ENCODE peak calls at places on chromosomes 16 and 17, in seven cellular contexts. O is cardiac fibroblast; G is NCI-H748 treated with DMSO at 0.1 percent for 48 hours; E is NCI-H446 treated with DMSO at 0.1 percent for 48 hours; B is RPMI8226; T is HEK293T; A is activated CD4-positive, alpha-beta T cell treated with anti-CD3 and anti-CD28 coated beads, Interleukin-2, amount 50 U/mL, for 4 hours. U is an unnamed sample.

GRCh38 chr17:10197721-10198508 is 491 bp downstream of the GAS7 start:
- DNase-seq in G (no peak), E (no peak), T (peak; percentile 21), B (no peak), A (no peak), O (no peak), U (no peak)

GRCh38 chr17:50364715-50365114 is 8.3 kb downstream of the MRPL27 start:
- DNase-seq in G (no peak), A (no peak), E (no peak), O (no peak), B (no peak), T (no peak), U (no peak)

GRCh38 chr16:58306327-58306726 is 11.5 kb upstream of the PRSS54 start:
- DNase-seq in G (no peak), T (no peak), A (peak; percentile 41), O (peak; percentile 59), B (peak; percentile 23), E (no peak), U (no peak)

GRCh38 chr17:77228224-77229215 is 87.8 kb downstream of the SEC14L1 start:
- DNase-seq in E (no peak), B (no peak), T (no peak), A (no peak), G (no peak), O (no peak), U (no peak)

GRCh38 chr16:22314661-22315626 is 17.7 kb downstream of the POLR3E start:
- DNase-seq in G (no peak), T (no peak), A (no peak), O (no peak), B (no peak), E (no peak), U (no peak)

GRCh38 chr16:8572919-8573724 is 17.2 kb downstream of the TMEM114 start:
- DNase-seq in B (peak; percentile 58), G (no peak), O (peak; percentile 75), E (no peak), T (peak; percentile 39), A (no peak), U (no peak)

GRCh38 chr17:33053641-33054040 is 62.0 kb downstream of the SPACA3 start:
- DNase-seq in B (no peak), O (no peak), E (no peak), A (no peak), G (no peak), T (no peak), U (no peak)

GRCh38 chr17:51000835-51001638 is 119.6 kb downstream of the SPAG9 start:
- DNase-seq in E (peak; percentile 49), B (peak; percentile 71), T (peak; percentile 51), O (peak; percentile 81), G (peak; percentile 23), A (no peak), U (peak; percentile 43)

GRCh38 chr16:83574388-83574787 is 233.4 kb upstream of the HSBP1 start:
- DNase-seq in O (peak; percentile 77), G (no peak), T (no peak), E (no peak), B (no peak), A (no peak), U (no peak)

GRCh38 chr16:70687671-70688265 is 1.9 kb upstream of the MTSS2 start:
- DNase-seq in B (no peak), T (no peak), A (no peak), G (no peak), E (no peak), O (no peak), U (no peak)

GRCh38 chr16:66741131-66741900 is 10.1 kb downstream of the DYNC1LI2 start:
- DNase-seq in G (no peak), O (peak; percentile 95), E (peak; percentile 68), B (no peak), A (no peak), T (peak; percentile 35), U (no peak)

GRCh38 chr16:18827890-18828289 is 26.5 kb upstream of the ARL6IP1 start:
- DNase-seq in G (no peak), A (no peak), B (no peak), E (no peak), T (no peak), O (no peak), U (no peak)

GRCh38 chr17:78933025-78933958 is 8.1 kb upstream of the TIMP2 start:
- DNase-seq in A (peak; percentile 16), G (no peak), E (peak; percentile 56), T (peak; percentile 37), O (peak; percentile 99), B (peak; percentile 91), U (no peak)

GRCh38 chr17:71885662-71886061 is 235.2 kb upstream of the SOX9 start:
- DNase-seq in T (no peak), E (no peak), A (no peak), B (no peak), G (no peak), O (no peak), U (no peak)

GRCh38 chr17:33241390-33241789 is 51.7 kb downstream of the ASIC2 start:
- DNase-seq in G (no peak), E (no peak), T (no peak), O (peak; percentile 13), B (no peak), A (no peak), U (no peak)

GRCh38 chr17:38674013-38674748 is 576 bp downstream of the EPOP start:
- DNase-seq in T (no peak), O (no peak), A (peak; percentile 21), E (no peak), B (peak; percentile 45), G (no peak), U (no peak)

GRCh38 chr16:89256651-89257254 is 39.2 kb downstream of the ZNF778 start:
- DNase-seq in T (no peak), O (peak; percentile 47), B (no peak), G (no peak), A (peak; percentile 87), E (no peak), U (no peak)

GRCh38 chr17:17890773-17891759 is 54.3 kb upstream of the SREBF1 start:
- DNase-seq in B (peak; percentile 86), E (no peak), A (peak; percentile 35), T (peak; percentile 67), O (peak; percentile 77), G (no peak), U (no peak)